ENCODE peak calls at places on chromosomes 12 and 14, in ten cellular contexts. One of them, this sample, is unnamed.

GRCh38 chr12:108815875-108816594 is 41.3 kb downstream of the SSH1 start:
- DNase-seq in upper lobe of left lung: no peak
- DNase-seq in A549: no peak
- DNase-seq in stomach: no peak
- DNase-seq in tibial nerve: no peak
- DNase-seq in HepG2: no peak
- DNase-seq in ovary: no peak
- DNase-seq in SK-N-SH: no peak
- DNase-seq in suprapubic skin: no peak
- DNase-seq in transverse colon: no peak
- DNase-seq in this sample: no peak

GRCh38 chr14:79613625-79614024 is 597.7 kb downstream of the DIO2 start:
- DNase-seq in A549: no peak
- DNase-seq in ovary: no peak
- DNase-seq in tibial nerve: no peak
- DNase-seq in upper lobe of left lung: no peak
- DNase-seq in HepG2: no peak
- DNase-seq in suprapubic skin: no peak
- DNase-seq in stomach: no peak
- DNase-seq in SK-N-SH: no peak
- DNase-seq in transverse colon: no peak
- DNase-seq in this sample: no peak

GRCh38 chr12:65278576-65279386 is at the start of gene MSRB3:
- DNase-seq in ovary: peak; percentile 88
- DNase-seq in upper lobe of left lung: peak; percentile 54
- DNase-seq in suprapubic skin: peak; percentile 83
- DNase-seq in stomach: peak; percentile 43
- DNase-seq in SK-N-SH: peak; percentile 75
- DNase-seq in transverse colon: peak; percentile 53
- DNase-seq in HepG2: peak; percentile 44
- DNase-seq in A549: peak; percentile 75
- DNase-seq in tibial nerve: peak; percentile 40
- DNase-seq in this sample: peak; percentile 92

GRCh38 chr12:60539592-60539991 is 943.8 kb downstream of the SLC16A7 start:
- DNase-seq in ovary: no peak
- DNase-seq in tibial nerve: no peak
- DNase-seq in SK-N-SH: no peak
- DNase-seq in A549: no peak
- DNase-seq in HepG2: no peak
- DNase-seq in upper lobe of left lung: no peak
- DNase-seq in transverse colon: no peak
- DNase-seq in suprapubic skin: no peak
- DNase-seq in stomach: no peak
- DNase-seq in this sample: no peak

GRCh38 chr12:79830425-79830824 is 104.5 kb downstream of the PPP1R12A start:
- DNase-seq in suprapubic skin: no peak
- DNase-seq in SK-N-SH: no peak
- DNase-seq in A549: no peak
- DNase-seq in tibial nerve: no peak
- DNase-seq in stomach: no peak
- DNase-seq in ovary: no peak
- DNase-seq in transverse colon: no peak
- DNase-seq in HepG2: no peak
- DNase-seq in upper lobe of left lung: no peak
- DNase-seq in this sample: no peak

GRCh38 chr12:16622315-16622714 is 16.4 kb upstream of the LMO3 start:
- DNase-seq in stomach: no peak
- DNase-seq in A549: no peak
- DNase-seq in tibial nerve: no peak
- DNase-seq in SK-N-SH: no peak
- DNase-seq in HepG2: no peak
- DNase-seq in ovary: no peak
- DNase-seq in suprapubic skin: no peak
- DNase-seq in upper lobe of left lung: no peak
- DNase-seq in transverse colon: no peak
- DNase-seq in this sample: no peak

GRCh38 chr12:104226672-104227071 is 11.1 kb downstream of the TXNRD1 start:
- DNase-seq in A549: no peak
- DNase-seq in upper lobe of left lung: no peak
- DNase-seq in suprapubic skin: no peak
- DNase-seq in HepG2: no peak
- DNase-seq in tibial nerve: no peak
- DNase-seq in SK-N-SH: no peak
- DNase-seq in transverse colon: no peak
- DNase-seq in stomach: no peak
- DNase-seq in ovary: no peak
- DNase-seq in this sample: no peak

GRCh38 chr12:90076851-90077319 is 368.2 kb upstream of the ATP2B1 start:
- DNase-seq in suprapubic skin: no peak
- DNase-seq in transverse colon: no peak
- DNase-seq in tibial nerve: no peak
- DNase-seq in HepG2: no peak
- DNase-seq in upper lobe of left lung: no peak
- DNase-seq in stomach: no peak
- DNase-seq in ovary: no peak
- DNase-seq in SK-N-SH: no peak
- DNase-seq in A549: no peak
- DNase-seq in this sample: no peak

GRCh38 chr12:92183575-92183974 is 37.9 kb upstream of the BTG1 start:
- DNase-seq in stomach: no peak
- DNase-seq in ovary: no peak
- DNase-seq in suprapubic skin: no peak
- DNase-seq in transverse colon: no peak
- DNase-seq in HepG2: no peak
- DNase-seq in upper lobe of left lung: no peak
- DNase-seq in A549: no peak
- DNase-seq in tibial nerve: no peak
- DNase-seq in SK-N-SH: peak; percentile 36
- DNase-seq in this sample: no peak

GRCh38 chr12:67460388-67460787 is 188.2 kb upstream of the DYRK2 start:
- DNase-seq in HepG2: no peak
- DNase-seq in ovary: no peak
- DNase-seq in suprapubic skin: no peak
- DNase-seq in upper lobe of left lung: no peak
- DNase-seq in SK-N-SH: no peak
- DNase-seq in tibial nerve: no peak
- DNase-seq in A549: no peak
- DNase-seq in stomach: no peak
- DNase-seq in transverse colon: no peak
- DNase-seq in this sample: no peak

GRCh38 chr12:15199886-15200285 is 21.3 kb downstream of the RERG start:
- DNase-seq in transverse colon: no peak
- DNase-seq in stomach: no peak
- DNase-seq in HepG2: no peak
- DNase-seq in upper lobe of left lung: no peak
- DNase-seq in ovary: no peak
- DNase-seq in suprapubic skin: no peak
- DNase-seq in SK-N-SH: no peak
- DNase-seq in A549: no peak
- DNase-seq in tibial nerve: no peak
- DNase-seq in this sample: no peak

GRCh38 chr14:50003213-50004021 is 110.5 kb downstream of the ARF6 start:
- DNase-seq in suprapubic skin: peak; percentile 93
- DNase-seq in stomach: peak; percentile 85
- DNase-seq in transverse colon: peak; percentile 95
- DNase-seq in A549: peak; percentile 75
- DNase-seq in ovary: peak; percentile 82
- DNase-seq in HepG2: peak; percentile 71
- DNase-seq in tibial nerve: peak; percentile 64
- DNase-seq in upper lobe of left lung: peak; percentile 88
- DNase-seq in SK-N-SH: peak; percentile 78
- DNase-seq in this sample: peak; percentile 86

GRCh38 chr12:77630341-77630740 is 200.4 kb upstream of the NAV3 start:
- DNase-seq in suprapubic skin: no peak
- DNase-seq in stomach: no peak
- DNase-seq in upper lobe of left lung: no peak
- DNase-seq in HepG2: no peak
- DNase-seq in transverse colon: no peak
- DNase-seq in SK-N-SH: no peak
- DNase-seq in A549: no peak
- DNase-seq in tibial nerve: no peak
- DNase-seq in ovary: no peak
- DNase-seq in this sample: no peak

GRCh38 chr14:32883189-32883588 is 55.5 kb upstream of the NPAS3 start:
- DNase-seq in transverse colon: no peak
- DNase-seq in A549: no peak
- DNase-seq in tibial nerve: no peak
- DNase-seq in SK-N-SH: no peak
- DNase-seq in upper lobe of left lung: no peak
- DNase-seq in ovary: no peak
- DNase-seq in suprapubic skin: no peak
- DNase-seq in stomach: no peak
- DNase-seq in HepG2: no peak
- DNase-seq in this sample: no peak

DNA sequence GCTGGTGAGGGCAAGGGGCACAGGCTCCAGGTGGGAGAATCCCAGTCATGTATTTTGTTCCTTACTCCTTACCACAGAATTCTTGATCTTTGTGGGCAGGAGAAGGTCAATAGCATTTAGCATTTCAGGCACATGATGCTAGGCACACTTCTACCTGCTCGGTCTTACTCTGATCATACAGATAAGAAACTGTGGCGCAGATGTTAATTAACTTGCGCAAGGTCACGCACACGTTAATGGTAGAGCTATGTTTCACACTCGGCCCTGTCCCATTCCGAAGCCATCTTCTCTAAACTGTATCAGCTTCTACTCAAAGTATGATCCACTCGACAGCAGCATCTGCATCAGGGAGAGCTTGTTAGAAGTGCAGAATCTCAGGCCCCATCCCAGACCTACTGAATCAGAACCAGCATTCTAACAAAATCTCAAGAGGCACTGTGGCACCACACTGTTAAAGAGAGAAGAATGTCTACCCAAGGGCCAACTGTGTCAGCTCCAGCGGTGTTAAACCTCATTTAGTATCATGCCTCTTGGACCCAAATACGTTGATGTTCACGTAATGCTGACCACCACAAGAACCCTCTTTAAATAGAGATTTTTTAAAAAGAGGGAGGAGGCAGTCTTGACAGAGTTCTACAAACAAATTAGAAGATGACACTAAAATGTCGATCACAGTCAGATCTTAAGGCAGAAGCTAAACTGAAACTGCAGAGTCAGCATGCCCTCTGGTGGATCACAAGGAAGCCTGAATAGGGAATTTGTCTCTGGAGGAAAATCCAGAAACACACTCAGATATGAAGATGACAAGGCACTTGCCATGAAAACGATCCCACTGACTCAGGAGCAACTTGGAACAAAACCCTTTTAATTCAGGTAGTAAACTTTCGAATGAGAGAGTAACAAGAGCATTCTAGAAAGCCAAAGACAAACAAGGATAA is 7.3 kb downstream of the STXBP6 start:
- DNase-seq in upper lobe of left lung: no peak
- DNase-seq in ovary: no peak
- DNase-seq in tibial nerve: no peak
- DNase-seq in HepG2: peak; percentile 75
- DNase-seq in A549: peak; percentile 64
- DNase-seq in SK-N-SH: no peak
- DNase-seq in stomach: no peak
- DNase-seq in transverse colon: peak; percentile 52
- DNase-seq in suprapubic skin: no peak
- DNase-seq in this sample: no peak
- TF ChIP-seq EP300 in upper lobe of left lung: no peak
- TF ChIP-seq EP300 in ovary: no peak
- TF ChIP-seq EP300 in tibial nerve: no peak
- TF ChIP-seq EP300 in HepG2: no peak
- TF ChIP-seq EP300 in A549: no peak
- TF ChIP-seq EP300 in SK-N-SH: no peak
- TF ChIP-seq EP300 in stomach: no peak
- TF ChIP-seq EP300 in transverse colon: no peak
- TF ChIP-seq EP300 in suprapubic skin: no peak
- TF ChIP-seq EP300 in this sample: no peak

DNA sequence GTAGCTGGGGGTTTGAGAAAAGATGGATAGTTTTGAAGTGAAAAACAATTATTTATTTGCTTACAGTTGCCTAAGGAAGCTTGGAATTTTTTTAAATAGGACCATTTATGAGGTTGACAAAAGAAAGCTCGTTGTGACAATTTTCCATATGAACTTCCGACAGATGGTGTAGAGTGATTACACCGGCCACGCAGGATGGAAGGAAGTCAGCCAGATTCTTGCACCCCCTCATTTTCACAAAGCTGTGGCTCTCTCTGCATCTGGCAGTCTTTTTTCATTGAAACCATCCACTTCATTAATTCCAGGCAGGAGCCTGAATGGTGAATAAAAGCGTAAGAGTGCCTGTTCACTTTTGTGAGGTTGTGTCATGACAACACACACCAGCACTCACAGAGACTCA is 1284.1 kb downstream of the AACS start:
- DNase-seq in upper lobe of left lung: no peak
- DNase-seq in HepG2: no peak
- DNase-seq in SK-N-SH: no peak
- DNase-seq in transverse colon: no peak
- DNase-seq in tibial nerve: no peak
- DNase-seq in A549: no peak
- DNase-seq in stomach: no peak
- DNase-seq in suprapubic skin: no peak
- DNase-seq in ovary: no peak
- DNase-seq in this sample: no peak
- H3K9me3 ChIP-seq in upper lobe of left lung: peaks cover 4% of the 10 kb centered on the region
- H3K9me3 ChIP-seq in HepG2: peaks cover 95% of the 10 kb centered on the region
- H3K9me3 ChIP-seq in SK-N-SH: no peaks in the 10 kb centered on the region
- H3K9me3 ChIP-seq in transverse colon: no peaks in the 10 kb centered on the region
- H3K9me3 ChIP-seq in tibial nerve: no peaks in the 10 kb centered on the region
- H3K9me3 ChIP-seq in A549: peaks cover 6% of the 10 kb centered on the region
- H3K9me3 ChIP-seq in stomach: peaks cover 32% of the 10 kb centered on the region
- H3K9me3 ChIP-seq in suprapubic skin: peaks cover 17% of the 10 kb centered on the region
- H3K9me3 ChIP-seq in ovary: no peaks in the 10 kb centered on the region
- H3K9me3 ChIP-seq in this sample: peaks cover 12% of the 10 kb centered on the region

DNA sequence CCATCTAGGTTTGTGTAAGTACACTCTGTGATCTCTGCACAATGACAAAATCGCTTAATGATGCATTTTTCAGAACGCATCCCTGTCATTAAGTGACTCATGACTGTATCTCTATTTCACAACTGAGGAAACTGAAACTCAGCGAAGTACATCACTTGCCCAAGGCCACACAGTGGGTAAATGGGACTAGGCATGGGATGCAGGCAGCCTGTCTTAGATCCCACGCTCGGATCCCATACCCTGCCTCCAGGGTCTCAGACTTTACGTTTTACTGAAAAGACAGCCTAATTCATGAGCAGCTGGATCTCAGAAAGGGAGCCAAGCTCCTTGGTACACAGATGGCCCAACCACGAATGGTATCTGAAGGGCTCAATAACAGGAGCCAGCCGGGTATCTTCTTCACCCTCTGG is 2.4 kb upstream of the MLEC start:
- DNase-seq in ovary: no peak
- DNase-seq in tibial nerve: no peak
- DNase-seq in SK-N-SH: no peak
- DNase-seq in HepG2: no peak
- DNase-seq in upper lobe of left lung: no peak
- DNase-seq in stomach: no peak
- DNase-seq in transverse colon: no peak
- DNase-seq in A549: peak; percentile 52
- DNase-seq in suprapubic skin: no peak
- DNase-seq in this sample: no peak
- TF ChIP-seq EP300 in ovary: no peak
- TF ChIP-seq EP300 in tibial nerve: no peak
- TF ChIP-seq EP300 in SK-N-SH: no peak
- TF ChIP-seq EP300 in HepG2: no peak
- TF ChIP-seq EP300 in upper lobe of left lung: no peak
- TF ChIP-seq EP300 in stomach: no peak
- TF ChIP-seq EP300 in transverse colon: no peak
- TF ChIP-seq EP300 in A549: no peak
- TF ChIP-seq EP300 in suprapubic skin: no peak
- TF ChIP-seq EP300 in this sample: no peak

GRCh38 chr12:31750747-31751039 is 21.9 kb upstream of the AMN1 start:
- DNase-seq in SK-N-SH: no peak
- DNase-seq in transverse colon: no peak
- DNase-seq in upper lobe of left lung: no peak
- DNase-seq in ovary: no peak
- DNase-seq in HepG2: no peak
- DNase-seq in A549: peak; percentile 19
- DNase-seq in suprapubic skin: no peak
- DNase-seq in stomach: no peak
- DNase-seq in tibial nerve: no peak
- DNase-seq in this sample: no peak
- H3K9me3 ChIP-seq in SK-N-SH: no peaks in the 10 kb centered on the region
- H3K9me3 ChIP-seq in transverse colon: peaks cover 4% of the 10 kb centered on the region
- H3K9me3 ChIP-seq in upper lobe of left lung: peaks cover 3% of the 10 kb centered on the region
- H3K9me3 ChIP-seq in ovary: no peaks in the 10 kb centered on the region
- H3K9me3 ChIP-seq in HepG2: peaks cover 7% of the 10 kb centered on the region
- H3K9me3 ChIP-seq in A549: peaks cover 13% of the 10 kb centered on the region
- H3K9me3 ChIP-seq in suprapubic skin: no peaks in the 10 kb centered on the region
- H3K9me3 ChIP-seq in stomach: peaks cover 7% of the 10 kb centered on the region
- H3K9me3 ChIP-seq in tibial nerve: no peaks in the 10 kb centered on the region
- H3K9me3 ChIP-seq in this sample: no peaks in the 10 kb centered on the region

This sample was measured in sigmoid colon.